ENCODE peak calls at places on chromosomes 4 and X, in five cellular contexts. One of them, this sample, is unnamed.

GRCh38 chr4:151641983-151642382 is 118.8 kb downstream of the GATB start:
- DNase-seq in coronary artery: no peak
- DNase-seq in A549: no peak
- DNase-seq in aorta: no peak
- DNase-seq in WERI-Rb-1: no peak
- DNase-seq in this sample: no peak

GRCh38 chr4:2269206-2269531 is 7.3 kb upstream of the MXD4 start:
- DNase-seq in coronary artery: no peak
- DNase-seq in A549: no peak
- DNase-seq in aorta: no peak
- DNase-seq in WERI-Rb-1: no peak
- DNase-seq in this sample: no peak

GRCh38 chr4:38385286-38386010 is 278.6 kb upstream of the KLF3 start:
- DNase-seq in coronary artery: no peak
- DNase-seq in WERI-Rb-1: no peak
- DNase-seq in aorta: no peak
- DNase-seq in A549: peak
- DNase-seq in this sample: no peak

GRCh38 chrX:7603387-7603786 is 239.6 kb upstream of the VCX start:
- DNase-seq in aorta: no peak
- DNase-seq in WERI-Rb-1: no peak
- DNase-seq in A549: no peak
- DNase-seq in coronary artery: no peak
- DNase-seq in this sample: no peak

GRCh38 chrX:107684956-107685385 is 56.7 kb downstream of the PRPS1 start:
- DNase-seq in aorta: no peak
- DNase-seq in WERI-Rb-1: no peak
- DNase-seq in A549: peak
- DNase-seq in coronary artery: no peak
- DNase-seq in this sample: no peak

GRCh38 chr4:98469776-98470175 is 188.6 kb downstream of the TSPAN5 start:
- DNase-seq in coronary artery: no peak
- DNase-seq in WERI-Rb-1: no peak
- DNase-seq in aorta: no peak
- DNase-seq in A549: no peak
- DNase-seq in this sample: no peak

GRCh38 chrX:95762716-95763115 is 921.9 kb upstream of the DIAPH2 start:
- DNase-seq in coronary artery: no peak
- DNase-seq in aorta: no peak
- DNase-seq in A549: peak
- DNase-seq in WERI-Rb-1: no peak
- DNase-seq in this sample: peak

GRCh38 chr4:2962099-2962455 is 1.1 kb downstream of the NOP14 start:
- DNase-seq in coronary artery: no peak
- DNase-seq in WERI-Rb-1: no peak
- DNase-seq in aorta: no peak
- DNase-seq in A549: no peak
- DNase-seq in this sample: no peak

GRCh38 chr4:78057600-78058560 is 757 bp downstream of the FRAS1 start:
- DNase-seq in coronary artery: peak
- DNase-seq in aorta: peak
- DNase-seq in A549: peak
- DNase-seq in WERI-Rb-1: peak
- DNase-seq in this sample: peak

GRCh38 chr4:103947617-103948016 is 227.8 kb upstream of the TACR3 start:
- DNase-seq in coronary artery: no peak
- DNase-seq in WERI-Rb-1: no peak
- DNase-seq in aorta: no peak
- DNase-seq in A549: no peak
- DNase-seq in this sample: no peak

GRCh38 chrX:68989865-68990606 is 161.2 kb downstream of the EFNB1 start:
- DNase-seq in A549: no peak
- DNase-seq in WERI-Rb-1: no peak
- DNase-seq in coronary artery: no peak
- DNase-seq in aorta: peak
- DNase-seq in this sample: peak

GRCh38 chrX:107565916-107566602 is 62.3 kb upstream of the PRPS1 start:
- DNase-seq in coronary artery: no peak
- DNase-seq in A549: peak
- DNase-seq in WERI-Rb-1: peak
- DNase-seq in aorta: no peak
- DNase-seq in this sample: peak

GRCh38 chrX:63560601-63561218 is 209.6 kb upstream of the SPIN4 start:
- DNase-seq in WERI-Rb-1: peak
- DNase-seq in coronary artery: peak
- DNase-seq in aorta: peak
- DNase-seq in A549: peak
- DNase-seq in this sample: peak

GRCh38 chrX:72181178-72182125 is at the start of gene PIN4:
- DNase-seq in WERI-Rb-1: peak
- DNase-seq in A549: peak
- DNase-seq in aorta: peak
- DNase-seq in coronary artery: peak
- DNase-seq in this sample: peak

GRCh38 chr4:113088050-113088449 is 38.6 kb downstream of the ANK2 start:
- DNase-seq in A549: no peak
- DNase-seq in coronary artery: no peak
- DNase-seq in aorta: no peak
- DNase-seq in WERI-Rb-1: no peak
- DNase-seq in this sample: no peak

GRCh38 chr4:113080050-113080449 is 30.6 kb downstream of the ANK2 start:
- DNase-seq in WERI-Rb-1: no peak
- DNase-seq in aorta: no peak
- DNase-seq in A549: peak
- DNase-seq in coronary artery: no peak
- DNase-seq in this sample: peak

GRCh38 chr4:113080624-113081023 is 31.2 kb downstream of the ANK2 start:
- DNase-seq in A549: no peak
- DNase-seq in WERI-Rb-1: no peak
- DNase-seq in coronary artery: no peak
- DNase-seq in aorta: no peak
- DNase-seq in this sample: no peak

GRCh38 chr4:113086172-113086695 is 36.8 kb downstream of the ANK2 start:
- DNase-seq in coronary artery: no peak
- DNase-seq in WERI-Rb-1: no peak
- DNase-seq in A549: no peak
- DNase-seq in aorta: no peak
- DNase-seq in this sample: no peak

GRCh38 chr4:113083346-113083745 is 33.9 kb downstream of the ANK2 start:
- DNase-seq in WERI-Rb-1: no peak
- DNase-seq in A549: no peak
- DNase-seq in coronary artery: no peak
- DNase-seq in aorta: no peak
- DNase-seq in this sample: no peak
- H3K4me3 ChIP-seq in WERI-Rb-1: no peak
- H3K4me3 ChIP-seq in A549: no peak
- H3K4me3 ChIP-seq in coronary artery: no peak
- H3K4me3 ChIP-seq in aorta: no peak
- H3K4me3 ChIP-seq in this sample: no peak

DNA sequence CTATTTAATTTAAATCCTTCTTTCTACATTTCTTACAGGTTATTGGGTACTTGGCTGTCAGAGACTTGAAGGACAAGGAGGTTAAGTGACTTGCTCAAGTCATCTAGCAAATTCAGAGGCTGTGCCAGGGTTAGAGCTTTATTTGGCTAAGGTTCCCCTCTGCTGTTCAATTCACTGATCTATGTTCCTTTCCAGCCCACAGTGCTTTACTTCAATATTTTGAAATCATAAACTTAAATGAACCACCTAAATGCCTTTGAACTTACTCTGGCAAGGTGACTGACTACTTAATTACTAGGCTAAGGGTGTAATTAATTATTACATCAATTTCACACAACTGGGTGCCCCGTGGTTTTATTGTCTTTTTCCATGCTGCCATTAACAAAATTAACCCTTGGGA is 288.7 kb downstream of the CAMK2D start:
- DNase-seq in aorta: no peak
- DNase-seq in WERI-Rb-1: no peak
- DNase-seq in coronary artery: no peak
- DNase-seq in A549: no peak
- DNase-seq in this sample: no peak
- H3K4me3 ChIP-seq in aorta: no peak
- H3K4me3 ChIP-seq in WERI-Rb-1: no peak
- H3K4me3 ChIP-seq in coronary artery: no peak
- H3K4me3 ChIP-seq in A549: no peak
- H3K4me3 ChIP-seq in this sample: no peak

GRCh38 chr4:48780867-48781219 is 764 bp upstream of the FRYL start:
- DNase-seq in coronary artery: no peak
- DNase-seq in WERI-Rb-1: no peak
- DNase-seq in A549: no peak
- DNase-seq in aorta: no peak
- DNase-seq in this sample: no peak
- H3K4me3 ChIP-seq in coronary artery: peak
- H3K4me3 ChIP-seq in WERI-Rb-1: peak
- H3K4me3 ChIP-seq in A549: peak
- H3K4me3 ChIP-seq in aorta: peak
- H3K4me3 ChIP-seq in this sample: peak

GRCh38 chrX:14528629-14529287 is 578 bp upstream of the GLRA2 start:
- DNase-seq in A549: peak
- DNase-seq in coronary artery: no peak
- DNase-seq in aorta: peak
- DNase-seq in WERI-Rb-1: peak
- DNase-seq in this sample: peak

GRCh38 chrX:14533867-14534266 is 4.5 kb downstream of the GLRA2 start:
- DNase-seq in WERI-Rb-1: no peak
- DNase-seq in aorta: no peak
- DNase-seq in A549: no peak
- DNase-seq in coronary artery: no peak
- DNase-seq in this sample: no peak

DNA sequence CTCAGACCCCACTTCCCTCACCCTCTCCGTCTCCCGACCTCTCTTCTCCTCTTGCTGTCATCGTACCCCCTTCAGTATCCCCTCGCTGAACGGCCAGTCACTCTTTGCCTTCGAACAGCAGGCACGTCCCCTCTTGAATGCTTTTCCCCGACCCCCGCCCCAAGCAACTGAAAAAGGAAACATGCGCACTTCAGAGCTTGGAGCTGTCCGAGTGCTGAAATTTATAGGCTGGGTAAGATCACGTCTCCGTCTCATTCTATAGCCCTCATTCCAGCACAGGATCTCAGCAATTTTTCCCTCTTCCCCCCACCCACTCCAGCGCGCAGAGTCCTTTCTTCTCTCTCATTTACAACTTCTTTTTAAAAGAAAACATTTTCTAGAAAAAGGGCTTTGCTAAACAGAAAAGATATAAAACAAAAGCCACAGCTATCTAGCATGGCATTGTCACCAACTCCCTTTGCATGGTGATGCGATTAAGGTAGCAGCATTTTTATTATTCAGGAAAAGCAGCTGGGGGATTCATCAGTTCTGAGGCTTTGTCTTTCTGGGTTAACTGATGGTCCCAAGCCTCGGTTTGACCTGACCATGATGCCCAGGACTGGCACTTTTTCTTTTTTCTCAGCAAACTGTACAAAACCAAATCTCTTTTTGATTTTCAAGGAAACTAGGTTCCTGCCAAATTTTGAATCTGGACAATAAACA is at the start of gene GLRA2:
- DNase-seq in A549: peak
- DNase-seq in WERI-Rb-1: no peak
- DNase-seq in coronary artery: no peak
- DNase-seq in aorta: no peak
- DNase-seq in this sample: peak
- H3K4me3 ChIP-seq in A549: no peak
- H3K4me3 ChIP-seq in WERI-Rb-1: no peak
- H3K4me3 ChIP-seq in coronary artery: no peak
- H3K4me3 ChIP-seq in aorta: no peak
- H3K4me3 ChIP-seq in this sample: no peak